ENCODE peak calls at places on chromosomes 2 and 18, in seven cellular contexts. One of them, this sample, is unnamed.

GRCh38 chr2:239226677-239227076 is 174.1 kb downstream of the HDAC4 start:
- DNase-seq in erythroblast: no peak
- DNase-seq in transverse colon: no peak
- DNase-seq in body of pancreas: no peak
- DNase-seq in vagina: no peak
- DNase-seq in spleen: peak; percentile 56
- DNase-seq in Peyer's patch: no peak
- DNase-seq in this sample: no peak

GRCh38 chr18:58447342-58448190 is 181.3 kb downstream of the ALPK2 start:
- DNase-seq in Peyer's patch: no peak
- DNase-seq in spleen: no peak
- DNase-seq in transverse colon: no peak
- DNase-seq in erythroblast: no peak
- DNase-seq in body of pancreas: no peak
- DNase-seq in vagina: no peak
- DNase-seq in this sample: no peak

GRCh38 chr2:158688722-158689121 is 106.4 kb upstream of the DAPL1 start:
- DNase-seq in vagina: no peak
- DNase-seq in transverse colon: no peak
- DNase-seq in spleen: no peak
- DNase-seq in Peyer's patch: no peak
- DNase-seq in erythroblast: no peak
- DNase-seq in body of pancreas: no peak
- DNase-seq in this sample: peak; percentile 18

GRCh38 chr2:162477011-162477410 is 133.1 kb downstream of the GCA start:
- DNase-seq in Peyer's patch: no peak
- DNase-seq in transverse colon: no peak
- DNase-seq in body of pancreas: no peak
- DNase-seq in erythroblast: no peak
- DNase-seq in spleen: no peak
- DNase-seq in vagina: no peak
- DNase-seq in this sample: no peak

GRCh38 chr2:28434600-28434989 is 41.9 kb downstream of the FOSL2 start:
- DNase-seq in body of pancreas: no peak
- DNase-seq in vagina: no peak
- DNase-seq in spleen: peak; percentile 34
- DNase-seq in Peyer's patch: no peak
- DNase-seq in erythroblast: no peak
- DNase-seq in transverse colon: no peak
- DNase-seq in this sample: no peak

GRCh38 chr2:72028351-72028995 is 119.2 kb downstream of the CYP26B1 start:
- DNase-seq in body of pancreas: no peak
- DNase-seq in transverse colon: no peak
- DNase-seq in erythroblast: no peak
- DNase-seq in vagina: peak; percentile 67
- DNase-seq in spleen: peak; percentile 66
- DNase-seq in Peyer's patch: no peak
- DNase-seq in this sample: no peak

GRCh38 chr2:4745596-4745995 is 946.6 kb upstream of the SOX11 start:
- DNase-seq in transverse colon: no peak
- DNase-seq in vagina: no peak
- DNase-seq in erythroblast: no peak
- DNase-seq in body of pancreas: peak; percentile 20
- DNase-seq in spleen: no peak
- DNase-seq in Peyer's patch: no peak
- DNase-seq in this sample: no peak

GRCh38 chr2:12167525-12168317 is 421.3 kb downstream of the LPIN1 start:
- DNase-seq in erythroblast: peak; percentile 34
- DNase-seq in body of pancreas: no peak
- DNase-seq in transverse colon: peak; percentile 16
- DNase-seq in vagina: no peak
- DNase-seq in Peyer's patch: no peak
- DNase-seq in spleen: no peak
- DNase-seq in this sample: no peak

GRCh38 chr18:62763101-62763521 is 47.8 kb downstream of the PHLPP1 start:
- DNase-seq in erythroblast: no peak
- DNase-seq in vagina: no peak
- DNase-seq in body of pancreas: no peak
- DNase-seq in transverse colon: no peak
- DNase-seq in spleen: no peak
- DNase-seq in Peyer's patch: no peak
- DNase-seq in this sample: no peak

GRCh38 chr2:180291552-180292421 is 284.7 kb upstream of the CWC22 start:
- DNase-seq in transverse colon: no peak
- DNase-seq in erythroblast: no peak
- DNase-seq in vagina: no peak
- DNase-seq in spleen: no peak
- DNase-seq in body of pancreas: no peak
- DNase-seq in Peyer's patch: no peak
- DNase-seq in this sample: peak; percentile 4

GRCh38 chr2:17821535-17822451 is 5.5 kb downstream of the MSGN1 start:
- DNase-seq in transverse colon: no peak
- DNase-seq in spleen: no peak
- DNase-seq in vagina: no peak
- DNase-seq in body of pancreas: no peak
- DNase-seq in erythroblast: no peak
- DNase-seq in Peyer's patch: no peak
- DNase-seq in this sample: no peak

GRCh38 chr18:46353460-46353859 is 249.3 kb downstream of the HAUS1 start:
- DNase-seq in Peyer's patch: no peak
- DNase-seq in spleen: peak; percentile 65
- DNase-seq in transverse colon: no peak
- DNase-seq in vagina: no peak
- DNase-seq in body of pancreas: no peak
- DNase-seq in erythroblast: no peak
- DNase-seq in this sample: no peak

GRCh38 chr2:83478037-83478436 is 981.0 kb downstream of the SUCLG1 start:
- DNase-seq in spleen: no peak
- DNase-seq in body of pancreas: no peak
- DNase-seq in transverse colon: no peak
- DNase-seq in erythroblast: no peak
- DNase-seq in Peyer's patch: no peak
- DNase-seq in vagina: no peak
- DNase-seq in this sample: no peak

GRCh38 chr2:194706179-194706578 is 950.8 kb upstream of the SLC39A10 start:
- DNase-seq in spleen: no peak
- DNase-seq in vagina: no peak
- DNase-seq in erythroblast: no peak
- DNase-seq in body of pancreas: no peak
- DNase-seq in transverse colon: no peak
- DNase-seq in Peyer's patch: no peak
- DNase-seq in this sample: no peak

GRCh38 chr2:123513351-123513750 is 511.7 kb upstream of the CNTNAP5 start:
- DNase-seq in spleen: no peak
- DNase-seq in erythroblast: no peak
- DNase-seq in transverse colon: no peak
- DNase-seq in vagina: no peak
- DNase-seq in Peyer's patch: no peak
- DNase-seq in body of pancreas: no peak
- DNase-seq in this sample: no peak

GRCh38 chr2:62304429-62305417 is 108.8 kb downstream of the B3GNT2 start:
- DNase-seq in vagina: no peak
- DNase-seq in Peyer's patch: peak; percentile 41
- DNase-seq in erythroblast: peak; percentile 85
- DNase-seq in body of pancreas: no peak
- DNase-seq in spleen: peak; percentile 92
- DNase-seq in transverse colon: peak; percentile 80
- DNase-seq in this sample: peak; percentile 85
- TF ChIP-seq POLR2A in vagina: no peak
- TF ChIP-seq POLR2A in Peyer's patch: no peak
- TF ChIP-seq POLR2A in erythroblast: peak; percentile 30
- TF ChIP-seq POLR2A in body of pancreas: no peak
- TF ChIP-seq POLR2A in spleen: no peak
- TF ChIP-seq POLR2A in transverse colon: no peak
- TF ChIP-seq POLR2A in this sample: no peak

GRCh38 chr18:22169889-22170420 is 566 bp downstream of the GATA6 start:
- DNase-seq in body of pancreas: peak; percentile 66
- DNase-seq in transverse colon: no peak
- DNase-seq in spleen: peak; percentile 80
- DNase-seq in Peyer's patch: no peak
- DNase-seq in vagina: no peak
- DNase-seq in erythroblast: peak; percentile 52
- DNase-seq in this sample: no peak
- TF ChIP-seq POLR2A in body of pancreas: no peak
- TF ChIP-seq POLR2A in transverse colon: no peak
- TF ChIP-seq POLR2A in spleen: no peak
- TF ChIP-seq POLR2A in Peyer's patch: no peak
- TF ChIP-seq POLR2A in vagina: no peak
- TF ChIP-seq POLR2A in erythroblast: no peak
- TF ChIP-seq POLR2A in this sample: peak; percentile 10

GRCh38 chr2:42053791-42054656 is 6.2 kb downstream of the PKDCC start:
- DNase-seq in vagina: no peak
- DNase-seq in transverse colon: peak; percentile 66
- DNase-seq in erythroblast: no peak
- DNase-seq in body of pancreas: no peak
- DNase-seq in Peyer's patch: no peak
- DNase-seq in spleen: peak; percentile 71
- DNase-seq in this sample: no peak
- TF ChIP-seq POLR2A in vagina: no peak
- TF ChIP-seq POLR2A in transverse colon: no peak
- TF ChIP-seq POLR2A in erythroblast: no peak
- TF ChIP-seq POLR2A in body of pancreas: no peak
- TF ChIP-seq POLR2A in Peyer's patch: peak; percentile 38
- TF ChIP-seq POLR2A in spleen: no peak
- TF ChIP-seq POLR2A in this sample: no peak

GRCh38 chr2:46075848-46076247 is 221.4 kb upstream of the EPAS1 start:
- DNase-seq in vagina: no peak
- DNase-seq in transverse colon: no peak
- DNase-seq in erythroblast: no peak
- DNase-seq in Peyer's patch: no peak
- DNase-seq in body of pancreas: no peak
- DNase-seq in spleen: no peak
- DNase-seq in this sample: no peak

GRCh38 chr2:46073540-46074018 is 223.6 kb upstream of the EPAS1 start:
- DNase-seq in spleen: no peak
- DNase-seq in transverse colon: no peak
- DNase-seq in body of pancreas: no peak
- DNase-seq in erythroblast: no peak
- DNase-seq in vagina: no peak
- DNase-seq in Peyer's patch: no peak
- DNase-seq in this sample: peak; percentile 78

GRCh38 chr2:46077522-46078062 is 219.6 kb upstream of the EPAS1 start:
- DNase-seq in body of pancreas: no peak
- DNase-seq in Peyer's patch: no peak
- DNase-seq in erythroblast: no peak
- DNase-seq in transverse colon: no peak
- DNase-seq in vagina: no peak
- DNase-seq in spleen: no peak
- DNase-seq in this sample: no peak

GRCh38 chr2:46074501-46074900 is 222.7 kb upstream of the EPAS1 start:
- DNase-seq in erythroblast: no peak
- DNase-seq in transverse colon: no peak
- DNase-seq in spleen: no peak
- DNase-seq in Peyer's patch: no peak
- DNase-seq in body of pancreas: no peak
- DNase-seq in vagina: no peak
- DNase-seq in this sample: no peak

GRCh38 chr2:46076251-46076650 is 221.0 kb upstream of the EPAS1 start:
- DNase-seq in body of pancreas: no peak
- DNase-seq in vagina: no peak
- DNase-seq in erythroblast: no peak
- DNase-seq in transverse colon: no peak
- DNase-seq in spleen: no peak
- DNase-seq in Peyer's patch: no peak
- DNase-seq in this sample: no peak
- TF ChIP-seq POLR2A in body of pancreas: no peak
- TF ChIP-seq POLR2A in vagina: no peak
- TF ChIP-seq POLR2A in erythroblast: no peak
- TF ChIP-seq POLR2A in transverse colon: no peak
- TF ChIP-seq POLR2A in spleen: no peak
- TF ChIP-seq POLR2A in Peyer's patch: no peak
- TF ChIP-seq POLR2A in this sample: no peak

GRCh38 chr2:20643060-20643459 is 7.8 kb downstream of the HS1BP3 start:
- DNase-seq in body of pancreas: no peak
- DNase-seq in Peyer's patch: no peak
- DNase-seq in transverse colon: no peak
- DNase-seq in erythroblast: no peak
- DNase-seq in vagina: no peak
- DNase-seq in spleen: peak; percentile 52
- DNase-seq in this sample: no peak

GRCh38 chr2:20640411-20641122 is 10.3 kb downstream of the HS1BP3 start:
- DNase-seq in spleen: no peak
- DNase-seq in body of pancreas: no peak
- DNase-seq in transverse colon: peak; percentile 37
- DNase-seq in Peyer's patch: no peak
- DNase-seq in erythroblast: no peak
- DNase-seq in vagina: no peak
- DNase-seq in this sample: no peak

GRCh38 chr2:20641123-20641985 is 9.5 kb downstream of the HS1BP3 start:
- DNase-seq in transverse colon: peak; percentile 31
- DNase-seq in Peyer's patch: no peak
- DNase-seq in erythroblast: no peak
- DNase-seq in spleen: peak; percentile 41
- DNase-seq in body of pancreas: no peak
- DNase-seq in vagina: no peak
- DNase-seq in this sample: peak; percentile 71

GRCh38 chr2:20643826-20644225 is 7.1 kb downstream of the HS1BP3 start:
- DNase-seq in body of pancreas: no peak
- DNase-seq in vagina: no peak
- DNase-seq in erythroblast: peak; percentile 39
- DNase-seq in transverse colon: no peak
- DNase-seq in spleen: no peak
- DNase-seq in Peyer's patch: no peak
- DNase-seq in this sample: no peak

DNA sequence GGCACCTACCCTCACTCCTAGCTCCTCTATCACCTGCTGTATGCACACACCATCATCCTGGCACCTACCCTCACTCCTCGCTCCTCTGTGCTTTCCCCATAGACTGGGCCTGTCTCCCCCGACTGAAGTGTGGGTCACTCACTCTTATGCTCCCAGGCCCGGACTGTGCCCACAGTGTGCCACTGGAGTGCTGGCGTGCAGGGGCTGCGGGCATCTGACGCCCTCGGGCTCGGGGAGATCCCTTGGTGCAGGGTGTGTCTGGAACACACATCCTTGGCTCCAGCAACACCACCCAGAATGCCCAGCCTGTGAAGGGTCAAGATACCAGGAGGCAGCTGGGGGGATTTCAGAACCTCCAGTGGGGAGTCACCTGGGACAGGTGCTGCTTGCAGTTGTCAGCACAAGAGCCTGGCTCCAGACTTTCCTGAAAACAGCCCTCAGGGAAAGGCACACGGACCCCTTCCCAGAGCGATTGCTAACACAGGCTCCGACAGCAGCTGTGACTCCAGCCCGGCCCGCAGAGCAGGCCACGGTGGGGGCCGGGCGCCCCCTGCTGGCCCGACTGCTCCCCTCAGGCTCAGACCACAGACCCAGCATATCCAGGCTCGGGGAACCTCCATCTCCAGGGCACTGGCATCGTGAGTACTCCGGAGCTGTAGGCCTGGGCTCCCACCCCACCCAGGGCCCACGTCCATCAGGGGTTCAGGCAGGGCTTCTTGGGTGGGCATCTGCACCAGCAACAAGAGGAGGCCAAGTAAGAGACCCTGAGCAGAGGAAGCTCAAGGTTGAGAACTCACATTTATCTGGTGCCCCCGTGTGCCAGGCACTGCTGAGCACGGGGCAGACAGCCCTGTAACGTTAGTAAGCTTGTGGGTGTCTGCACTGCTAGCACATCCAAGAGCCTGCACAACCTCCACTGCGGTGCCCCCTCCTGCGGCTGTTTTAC is 8.6 kb downstream of the HS1BP3 start:
- DNase-seq in vagina: no peak
- DNase-seq in spleen: peak; percentile 95
- DNase-seq in Peyer's patch: peak; percentile 72
- DNase-seq in erythroblast: peak; percentile 81
- DNase-seq in body of pancreas: peak; percentile 82
- DNase-seq in transverse colon: peak; percentile 82
- DNase-seq in this sample: peak; percentile 87
- TF ChIP-seq POLR2A in vagina: no peak
- TF ChIP-seq POLR2A in spleen: no peak
- TF ChIP-seq POLR2A in Peyer's patch: no peak
- TF ChIP-seq POLR2A in erythroblast: no peak
- TF ChIP-seq POLR2A in body of pancreas: no peak
- TF ChIP-seq POLR2A in transverse colon: no peak
- TF ChIP-seq POLR2A in this sample: no peak

This sample was measured in H54.